ENCODE peak calls at places on chromosomes 12 and 14, in nine cellular contexts. W, Q, V, K, Y, P, O, D and U are unnamed samples.

GRCh38 chr14:93772263-93772662 is 16.0 kb downstream of the PRIMA1 start:
- DNase-seq in W (no peak), Q (no peak), V (no peak), K (peak), Y (no peak), P (no peak), O (no peak), D (no peak), U (no peak)

GRCh38 chr12:26327975-26328635 is 132.7 kb downstream of the SSPN start:
- DNase-seq in W (no peak), Q (no peak), V (no peak), K (no peak), Y (no peak), P (no peak), O (no peak), D (no peak), U (no peak)

GRCh38 chr14:90274808-90275454 is 18.6 kb downstream of the PSMC1 start:
- DNase-seq in W (peak), Q (no peak), V (no peak), K (no peak), Y (no peak), P (no peak), O (no peak), D (peak), U (peak)

GRCh38 chr12:65944637-65945036 is 120.4 kb downstream of the HMGA2 start:
- DNase-seq in W (no peak), Q (no peak), V (no peak), K (no peak), Y (no peak), P (no peak), O (no peak), D (no peak), U (no peak)

GRCh38 chr14:91286530-91286937 is 42.0 kb upstream of the GPR68 start:
- DNase-seq in W (peak), Q (peak), V (peak), K (peak), Y (peak), P (peak), O (peak), D (no peak), U (peak)

GRCh38 chr12:101830391-101831325 is at the start of gene GNPTAB:
- DNase-seq in W (peak), Q (peak), V (peak), K (peak), Y (peak), P (peak), O (peak), D (peak), U (peak)

GRCh38 chr14:58297412-58297761 is 968 bp upstream of the ARID4A start:
- DNase-seq in W (peak), Q (no peak), V (peak), K (no peak), Y (no peak), P (peak), O (no peak), D (no peak), U (peak)

GRCh38 chr12:64737539-64737938 is 21.7 kb downstream of the GNS start:
- DNase-seq in W (no peak), Q (no peak), V (no peak), K (no peak), Y (no peak), P (no peak), O (no peak), D (no peak), U (no peak)

GRCh38 chr12:78628701-78629100 is 235.9 kb upstream of the SYT1 start:
- DNase-seq in W (no peak), Q (no peak), V (no peak), K (no peak), Y (no peak), P (no peak), O (no peak), D (no peak), U (no peak)

GRCh38 chr12:107144990-107145389 is 51.6 kb upstream of the CRY1 start:
- DNase-seq in W (peak), Q (no peak), V (no peak), K (no peak), Y (no peak), P (peak), O (no peak), D (no peak), U (no peak)

GRCh38 chr14:37595809-37596595 is 573 bp downstream of the TTC6 start:
- DNase-seq in W (no peak), Q (peak), V (peak), K (no peak), Y (no peak), P (peak), O (no peak), D (peak), U (no peak)

GRCh38 chr12:32671930-32672785 is 6.9 kb upstream of the DNM1L start:
- DNase-seq in W (peak), Q (peak), V (no peak), K (no peak), Y (peak), P (peak), O (peak), D (no peak), U (peak)

GRCh38 chr12:119869720-119870119 is 7.4 kb downstream of the CIT start:
- DNase-seq in W (peak), Q (no peak), V (no peak), K (no peak), Y (no peak), P (no peak), O (no peak), D (peak), U (peak)

GRCh38 chr14:93537962-93538361 is 107.2 kb downstream of the UNC79 start:
- DNase-seq in W (no peak), Q (no peak), V (no peak), K (no peak), Y (no peak), P (no peak), O (no peak), D (no peak), U (no peak)

GRCh38 chr12:120121343-120121742 is 4.8 kb upstream of the RAB35 start:
- DNase-seq in W (no peak), Q (no peak), V (no peak), K (no peak), Y (no peak), P (no peak), O (no peak), D (no peak), U (no peak)

GRCh38 chr14:72948481-72949138 is 22.3 kb downstream of the DCAF4 start:
- DNase-seq in W (peak), Q (no peak), V (peak), K (peak), Y (peak), P (peak), O (peak), D (no peak), U (peak)

GRCh38 chr14:34496679-34497513 is 34.9 kb upstream of the SPTSSA start:
- DNase-seq in W (peak), Q (peak), V (no peak), K (peak), Y (peak), P (peak), O (no peak), D (peak), U (peak)

GRCh38 chr12:67633708-67634107 is 14.8 kb upstream of the DYRK2 start:
- DNase-seq in W (no peak), Q (no peak), V (no peak), K (peak), Y (no peak), P (no peak), O (no peak), D (no peak), U (no peak)

GRCh38 chr12:34602213-34602940 is 580.1 kb downstream of the ALG10 start:
- DNase-seq in W (no peak), Q (no peak), V (no peak), K (no peak), Y (no peak), P (no peak), O (no peak), D (no peak), U (no peak)

GRCh38 chr14:29529418-29529817 is 398.2 kb downstream of the PRKD1 start:
- DNase-seq in W (no peak), Q (no peak), V (no peak), K (no peak), Y (no peak), P (peak), O (no peak), D (no peak), U (no peak)

GRCh38 chr14:104284107-104284592 is 145.8 kb downstream of the KIF26A start:
- DNase-seq in W (no peak), Q (no peak), V (no peak), K (peak), Y (no peak), P (peak), O (no peak), D (no peak), U (no peak)

GRCh38 chr14:61472025-61472672 is 150.8 kb downstream of the PRKCH start:
- DNase-seq in W (peak), Q (no peak), V (peak), K (peak), Y (no peak), P (no peak), O (no peak), D (peak), U (peak)

DNA sequence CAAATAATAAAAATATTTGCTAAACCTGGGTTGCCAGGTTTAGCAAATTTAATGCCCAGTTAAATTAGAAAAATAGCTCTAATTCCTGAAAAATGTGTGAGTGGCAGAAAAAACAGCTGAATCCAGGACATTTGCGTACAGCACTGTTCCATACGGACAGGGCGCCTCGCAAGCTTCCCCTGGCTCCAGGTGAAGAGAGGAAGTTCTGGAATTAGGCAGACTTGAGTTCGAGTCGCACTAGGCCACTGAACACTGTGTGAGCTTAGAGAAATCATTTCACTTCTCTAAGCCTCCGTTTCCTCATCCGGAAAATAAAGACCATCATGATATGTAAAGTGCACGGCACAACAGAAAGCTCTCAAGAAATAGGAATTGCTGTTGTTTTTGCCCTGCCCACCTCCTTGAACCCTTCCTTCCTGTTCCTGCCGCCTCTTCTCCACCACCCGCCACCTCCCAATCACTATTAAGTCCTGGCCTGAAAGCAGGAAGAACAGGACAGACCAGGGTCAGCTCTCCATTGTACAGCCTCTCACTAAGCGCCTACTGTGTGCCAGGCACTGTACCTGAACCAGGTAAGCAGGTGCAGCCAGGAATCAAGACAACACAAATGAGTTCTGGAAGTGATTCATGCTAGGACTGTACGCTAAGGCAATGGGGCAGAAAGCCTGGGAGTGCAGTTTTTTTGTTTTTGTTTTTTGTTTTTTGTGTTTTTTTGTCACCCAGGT is 763 bp upstream of the PHETA1 start:
- DNase-seq in W (no peak), Q (no peak), V (no peak), K (no peak), Y (no peak), P (no peak), O (no peak), D (no peak), U (no peak)
- TF ChIP-seq CTCF in W (no peak), Q (no peak), V (no peak), K (no peak), Y (no peak), P (no peak), O (no peak), D (no peak), U (no peak)

DNA sequence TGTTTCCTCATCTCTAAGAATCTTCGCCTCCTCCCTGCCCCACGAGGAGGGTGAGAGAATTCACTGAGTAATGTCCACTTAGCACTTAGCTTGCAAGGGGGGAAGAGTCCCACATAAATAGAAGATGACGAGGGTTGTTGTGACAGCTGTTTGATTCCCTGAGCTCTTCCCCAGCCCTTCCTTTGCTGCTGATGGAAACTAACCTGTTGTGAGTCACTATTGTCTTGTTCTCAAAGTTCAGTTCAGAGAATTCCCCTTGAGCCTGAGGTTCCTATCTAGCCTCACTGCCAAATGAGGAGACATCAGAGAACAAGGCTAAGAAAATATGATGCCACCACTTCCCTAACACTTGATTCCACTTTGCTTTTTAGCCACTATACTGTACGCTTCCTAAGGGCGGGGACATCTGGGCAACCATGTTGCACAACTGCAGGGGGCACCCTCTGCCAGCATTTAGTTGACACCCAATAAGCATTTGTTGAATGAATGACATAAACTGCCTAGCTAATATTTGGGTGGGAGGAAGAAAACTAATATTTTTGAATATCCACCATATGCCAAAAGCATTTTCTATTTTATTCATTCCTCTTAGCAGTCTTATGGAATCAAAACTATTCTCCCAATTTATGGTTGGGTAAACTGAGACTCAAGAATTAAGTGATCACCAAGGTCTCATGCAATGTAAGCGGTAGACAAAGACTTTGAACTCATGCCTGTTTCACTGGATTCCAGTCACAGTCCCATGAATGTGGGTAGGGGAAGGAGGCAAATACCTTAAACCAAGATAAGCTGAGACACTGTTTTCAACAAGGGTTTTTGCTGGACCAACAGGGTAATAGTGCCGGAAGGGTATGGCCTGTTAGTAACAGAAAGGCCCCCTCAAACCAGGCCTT is 77.6 kb downstream of the ZFP36L1 start:
- DNase-seq in W (peak), Q (no peak), V (no peak), K (no peak), Y (no peak), P (no peak), O (no peak), D (peak), U (no peak)
- TF ChIP-seq CTCF in W (peak), Q (no peak), V (no peak), K (no peak), Y (no peak), P (no peak), O (no peak), D (no peak), U (no peak)

GRCh38 chr12:22856120-22856699 is 231.2 kb downstream of the ETNK1 start:
- DNase-seq in W (no peak), Q (no peak), V (no peak), K (no peak), Y (peak), P (peak), O (no peak), D (no peak), U (peak)
- TF ChIP-seq CTCF in W (peak), Q (peak), V (no peak), K (peak), Y (peak), P (peak), O (peak), D (peak), U (peak)

DNA sequence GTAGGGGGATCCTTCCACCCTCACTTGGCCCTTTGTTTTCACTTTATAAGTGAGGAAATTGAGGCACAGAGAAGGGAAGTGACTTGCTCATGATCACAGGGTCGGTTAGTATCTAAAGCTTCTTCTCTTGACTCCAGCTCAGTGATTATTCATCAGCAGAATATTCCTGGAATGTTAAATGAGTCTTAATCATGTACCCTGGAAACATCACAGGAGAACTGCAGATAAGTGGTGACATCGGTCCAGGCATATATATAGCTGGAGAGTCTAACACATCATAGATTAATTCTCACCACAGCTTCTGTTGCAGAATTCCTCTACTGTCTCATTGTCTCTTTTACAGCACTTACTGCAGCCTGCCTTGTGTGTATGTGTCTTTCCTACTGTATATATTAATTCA is 69.9 kb downstream of the PAH start:
- DNase-seq in W (peak), Q (no peak), V (no peak), K (no peak), Y (no peak), P (no peak), O (no peak), D (no peak), U (peak)
- TF ChIP-seq CTCF in W (no peak), Q (no peak), V (no peak), K (no peak), Y (no peak), P (no peak), O (no peak), D (no peak), U (no peak)

DNA sequence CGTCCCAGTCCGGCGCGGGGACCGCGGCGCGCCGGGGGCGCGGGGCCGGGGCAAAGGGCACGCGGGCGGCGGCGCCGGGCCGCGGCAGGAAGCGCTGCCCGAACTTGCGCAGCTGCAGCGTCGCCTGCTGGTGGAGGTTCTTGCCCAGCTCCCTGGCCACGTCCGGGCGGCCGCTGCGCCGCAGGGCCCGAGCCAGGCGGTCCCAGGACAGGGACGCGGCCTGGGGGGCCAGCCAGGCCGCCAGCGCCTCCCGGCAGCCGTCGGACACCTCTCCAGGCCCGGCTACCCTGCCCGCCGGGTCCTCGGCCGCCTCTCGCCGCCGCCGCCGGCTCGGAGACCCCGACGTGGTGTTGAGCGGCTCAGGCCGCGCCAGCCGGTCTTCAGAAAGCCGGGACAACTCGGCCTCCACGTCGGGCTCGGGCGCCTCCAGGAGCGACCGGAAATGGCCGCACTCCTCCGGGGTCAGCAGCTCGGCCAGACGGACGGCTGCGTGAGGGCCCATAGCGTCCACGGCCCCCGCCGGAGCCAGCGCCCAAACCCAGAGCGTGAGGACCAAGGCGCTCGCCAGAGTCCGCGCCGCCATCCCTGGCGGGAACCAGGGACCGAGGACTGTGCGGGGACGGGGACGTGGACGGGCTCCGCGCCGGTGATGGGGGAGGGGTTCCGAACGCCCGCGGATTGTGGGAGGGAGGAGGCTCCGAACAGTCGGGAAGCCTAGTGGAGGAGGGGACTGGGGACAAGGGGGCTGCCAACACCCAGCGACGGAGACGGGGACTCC is 34.0 kb downstream of the FIGNL2 start:
- DNase-seq in W (peak), Q (peak), V (peak), K (peak), Y (no peak), P (peak), O (peak), D (no peak), U (peak)
- TF ChIP-seq CTCF in W (peak), Q (peak), V (peak), K (peak), Y (peak), P (peak), O (peak), D (peak), U (peak)

DNA sequence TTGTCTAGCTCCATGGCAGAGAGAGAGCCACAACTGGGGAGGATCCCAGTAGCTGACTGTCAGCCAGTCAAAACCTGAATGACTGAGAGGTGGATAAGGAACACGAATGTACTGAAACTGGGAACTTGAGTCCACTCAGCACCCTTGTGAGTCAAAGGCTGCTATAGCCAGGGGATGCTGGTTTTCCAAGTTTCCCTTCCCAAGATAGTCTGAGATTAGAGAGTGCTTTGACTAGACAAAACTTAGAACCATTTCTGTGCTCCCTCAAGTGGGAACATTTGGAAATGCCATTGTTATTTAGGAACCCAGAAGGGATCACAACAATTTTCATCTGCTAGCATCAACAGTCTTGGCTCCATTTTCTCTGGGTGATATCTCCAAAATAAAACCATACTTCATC is 4.0 kb downstream of the PRKAG1 start:
- DNase-seq in W (peak), Q (no peak), V (no peak), K (no peak), Y (no peak), P (no peak), O (no peak), D (no peak), U (peak)
- TF ChIP-seq CTCF in W (peak), Q (no peak), V (no peak), K (no peak), Y (peak), P (peak), O (peak), D (peak), U (peak)

GRCh38 chr12:49296836-49297694 is 2.1 kb downstream of the PRPH start:
- DNase-seq in W (no peak), Q (peak), V (peak), K (no peak), Y (no peak), P (peak), O (peak), D (no peak), U (no peak)

GRCh38 chr12:49295087-49296001 is at the start of gene PRPH:
- DNase-seq in W (no peak), Q (no peak), V (no peak), K (no peak), Y (no peak), P (peak), O (no peak), D (no peak), U (no peak)

GRCh38 chr12:49296034-49296835 is 1.3 kb downstream of the PRPH start:
- DNase-seq in W (no peak), Q (peak), V (peak), K (no peak), Y (no peak), P (peak), O (no peak), D (no peak), U (no peak)

GRCh38 chr12:49297695-49298060 is 2.7 kb downstream of the PRPH start:
- DNase-seq in W (no peak), Q (no peak), V (no peak), K (no peak), Y (no peak), P (no peak), O (no peak), D (no peak), U (no peak)

GRCh38 chr12:49298160-49298559 is 3.2 kb downstream of the PRPH start:
- DNase-seq in W (no peak), Q (no peak), V (no peak), K (no peak), Y (no peak), P (no peak), O (no peak), D (no peak), U (no peak)
- TF ChIP-seq CTCF in W (peak), Q (no peak), V (no peak), K (no peak), Y (peak), P (no peak), O (no peak), D (peak), U (peak)